ENCODE peak calls at places on chromosomes 2 and 18, in nine cellular contexts. W, I, E, K, V, M, F, Z and A are unnamed samples.

GRCh38 chr18:55839350-55839749 is 251.4 kb upstream of the TCF4 start:
- DNase-seq in V (no peak), K (no peak), W (no peak), F (no peak), E (no peak), I (no peak), Z (no peak), M (no peak), A (no peak)

GRCh38 chr2:188322569-188323531 is 31.2 kb downstream of the GULP1 start:
- DNase-seq in I (no peak), W (no peak), K (no peak), V (no peak), M (no peak), Z (no peak), F (no peak), E (no peak), A (no peak)

GRCh38 chr2:201715459-201715858 is 17.0 kb upstream of the MPP4 start:
- DNase-seq in Z (no peak), I (no peak), K (peak; percentile 74), E (no peak), F (no peak), M (no peak), V (no peak), W (no peak), A (no peak)

GRCh38 chr2:148065936-148066335 is 45.0 kb downstream of the MBD5 start:
- DNase-seq in M (no peak), I (no peak), F (no peak), Z (no peak), K (no peak), V (no peak), E (no peak), W (no peak), A (no peak)

GRCh38 chr2:178194600-178195389 is 483 bp downstream of the OSBPL6 start:
- DNase-seq in M (peak; percentile 44), K (peak; percentile 57), W (peak; percentile 15), E (peak; percentile 7), I (no peak), F (peak; percentile 70), V (no peak), Z (peak; percentile 29), A (no peak)

GRCh38 chr2:196336715-196337617 is 165.6 kb upstream of the STK17B start:
- DNase-seq in I (no peak), V (no peak), K (peak; percentile 51), Z (no peak), F (no peak), M (no peak), W (peak; percentile 41), E (peak; percentile 38), A (no peak)

GRCh38 chr2:37798315-37799005 is 126.6 kb upstream of the RMDN2 start:
- DNase-seq in M (no peak), Z (peak; percentile 33), I (no peak), W (no peak), E (peak; percentile 23), F (no peak), K (no peak), V (no peak), A (no peak)

GRCh38 chr2:99602475-99602874 is 112.7 kb upstream of the REV1 start:
- DNase-seq in M (no peak), I (no peak), W (no peak), F (no peak), K (no peak), V (no peak), Z (no peak), E (no peak), A (no peak)

GRCh38 chr18:48878471-48878870 is 72.3 kb downstream of the SMAD7 start:
- DNase-seq in Z (no peak), E (no peak), M (no peak), K (no peak), F (peak; percentile 54), V (no peak), W (no peak), I (no peak), A (peak; percentile 27)

GRCh38 chr2:223100061-223100511 is 48.1 kb downstream of the KCNE4 start:
- DNase-seq in F (peak; percentile 92), Z (no peak), M (peak; percentile 73), W (no peak), V (no peak), E (no peak), I (no peak), K (no peak), A (no peak)

GRCh38 chr2:176165598-176166055 is 8.5 kb downstream of the HOXD3 start:
- DNase-seq in E (no peak), I (no peak), W (no peak), M (no peak), Z (no peak), V (no peak), F (no peak), K (no peak), A (no peak)

GRCh38 chr18:24112874-24113615 is 25.8 kb upstream of the CABYR start:
- DNase-seq in V (peak; percentile 90), K (peak; percentile 76), F (no peak), W (no peak), E (no peak), M (no peak), Z (no peak), I (no peak), A (no peak)

GRCh38 chr18:23151414-23152099 is 16.3 kb downstream of the CABLES1 start:
- DNase-seq in W (no peak), K (no peak), V (no peak), M (no peak), Z (no peak), F (no peak), I (no peak), E (no peak), A (no peak)

GRCh38 chr2:232485757-232486557 is 1.7 kb downstream of the ECEL1 start:
- DNase-seq in I (no peak), V (no peak), W (no peak), Z (no peak), F (peak; percentile 30), K (no peak), E (no peak), M (no peak), A (peak; percentile 29)

GRCh38 chr18:75247601-75248421 is 37.2 kb downstream of the TSHZ1 start:
- DNase-seq in F (no peak), M (peak; percentile 20), K (no peak), W (peak; percentile 18), Z (no peak), I (no peak), E (peak; percentile 28), V (no peak), A (no peak)

GRCh38 chr18:10029711-10030110 is 115.9 kb downstream of the VAPA start:
- DNase-seq in Z (no peak), W (no peak), I (no peak), M (no peak), V (no peak), F (no peak), E (no peak), K (no peak), A (no peak)

GRCh38 chr18:62499263-62499650 is 23.6 kb upstream of the ZCCHC2 start:
- DNase-seq in I (no peak), M (no peak), Z (no peak), K (no peak), F (no peak), E (no peak), V (no peak), W (no peak), A (no peak)

GRCh38 chr18:51251625-51252024 is 54.1 kb upstream of the MEX3C start:
- DNase-seq in W (peak; percentile 63), E (peak; percentile 71), M (no peak), Z (peak; percentile 58), K (peak; percentile 65), I (no peak), V (no peak), F (no peak), A (no peak)

GRCh38 chr18:51255694-51256093 is 58.2 kb upstream of the MEX3C start:
- DNase-seq in V (no peak), I (no peak), E (no peak), W (no peak), F (no peak), M (no peak), Z (no peak), K (no peak), A (no peak)

GRCh38 chr18:51253476-51253875 is 56.0 kb upstream of the MEX3C start:
- DNase-seq in Z (no peak), E (no peak), K (no peak), M (no peak), I (no peak), F (no peak), V (no peak), W (no peak), A (no peak)

GRCh38 chr18:51257150-51257549 is 59.7 kb upstream of the MEX3C start:
- DNase-seq in M (no peak), Z (no peak), V (no peak), I (no peak), F (no peak), E (no peak), K (no peak), W (no peak), A (no peak)
- TF ChIP-seq CTCF in M (no peak), Z (no peak), V (no peak), I (no peak), F (no peak), E (no peak), K (no peak), W (no peak), A (no peak)

DNA sequence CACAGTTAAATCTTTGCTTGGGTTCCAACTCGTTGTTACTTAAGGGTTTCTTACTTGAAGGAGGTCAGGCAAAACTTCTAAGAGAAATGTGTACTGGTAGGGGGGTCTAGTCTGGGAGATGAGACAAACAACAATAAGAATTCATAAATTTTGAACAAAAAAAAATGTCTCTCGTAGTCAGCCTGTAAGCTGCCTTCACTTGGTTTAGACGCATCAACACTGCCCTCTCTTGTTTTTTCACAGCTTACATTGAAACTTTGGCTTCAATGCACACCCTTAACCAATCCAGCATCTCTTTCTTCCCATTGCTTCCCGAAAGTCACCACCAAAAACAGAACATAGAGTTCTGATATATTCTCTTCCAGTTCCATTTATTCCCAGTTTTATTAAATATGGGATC is 576.4 kb upstream of the PIK3C3 start:
- DNase-seq in E (no peak), K (no peak), W (no peak), V (no peak), Z (no peak), M (no peak), F (no peak), I (no peak), A (no peak)
- TF ChIP-seq CTCF in E (no peak), K (no peak), W (no peak), V (no peak), Z (no peak), M (no peak), F (no peak), I (no peak), A (no peak)

GRCh38 chr2:210663574-210663973 is 107.2 kb downstream of the CPS1 start:
- DNase-seq in M (peak; percentile 5), V (no peak), E (no peak), F (no peak), Z (no peak), K (no peak), W (peak; percentile 13), I (no peak), A (no peak)
- TF ChIP-seq CTCF in M (no peak), V (peak; percentile 27), E (no peak), F (no peak), Z (no peak), K (no peak), W (peak; percentile 17), I (no peak), A (no peak)

DNA sequence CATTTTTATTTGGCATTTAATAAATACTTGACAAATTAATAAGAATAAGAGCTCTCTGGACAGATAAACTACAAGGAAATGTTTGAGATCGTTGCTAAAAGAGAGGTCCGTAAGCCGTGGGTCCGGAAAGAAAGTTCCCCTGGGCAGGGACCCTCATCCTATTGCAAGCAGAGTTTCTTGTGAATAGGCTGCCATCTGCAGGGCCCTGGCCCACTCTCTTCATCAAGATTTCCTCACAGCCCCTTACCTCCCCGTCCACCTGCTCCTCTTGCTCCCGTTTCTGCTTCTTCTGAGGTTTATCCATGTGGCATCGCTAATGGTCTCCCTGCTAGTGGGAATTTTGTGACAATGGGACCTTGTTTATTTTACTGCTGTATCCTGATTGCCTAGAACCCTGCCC is 30.1 kb upstream of the MC5R start:
- DNase-seq in Z (no peak), F (no peak), W (no peak), M (no peak), E (no peak), K (no peak), I (no peak), V (no peak), A (no peak)
- TF ChIP-seq CTCF in Z (no peak), F (no peak), W (no peak), M (no peak), E (no peak), K (no peak), I (no peak), V (no peak), A (no peak)